ENCODE peak calls at places on chromosomes 4 and X, in four cellular contexts. One of them, this sample, is unnamed.

GRCh38 chr4:39976141-39976944 is 1.4 kb downstream of the PDS5A start:
- DNase-seq in GM12891: peak
- DNase-seq in K562: peak
- DNase-seq in GM12878: no peak
- DNase-seq in this sample: peak

GRCh38 chr4:7389101-7389701 is 45.5 kb downstream of the PSAPL1 start:
- DNase-seq in GM12878: no peak
- DNase-seq in GM12891: no peak
- DNase-seq in K562: no peak
- DNase-seq in this sample: no peak

GRCh38 chr4:82139287-82139686 is 234.5 kb downstream of the HNRNPD start:
- DNase-seq in K562: no peak
- DNase-seq in GM12891: no peak
- DNase-seq in GM12878: no peak
- DNase-seq in this sample: no peak

GRCh38 chr4:13888112-13888511 is 260.6 kb upstream of the BOD1L1 start:
- DNase-seq in GM12891: no peak
- DNase-seq in K562: no peak
- DNase-seq in GM12878: no peak
- DNase-seq in this sample: no peak

GRCh38 chrX:425056-425455 is 38.3 kb upstream of the PPP2R3B start:
- DNase-seq in K562: no peak
- DNase-seq in GM12891: no peak
- DNase-seq in GM12878: no peak
- DNase-seq in this sample: no peak

GRCh38 chrX:107574054-107574683 is 54.1 kb upstream of the PRPS1 start:
- DNase-seq in GM12891: no peak
- DNase-seq in GM12878: no peak
- DNase-seq in K562: no peak
- DNase-seq in this sample: no peak

GRCh38 chrX:120768681-120769080 is 107.0 kb downstream of the CT47B1 start:
- DNase-seq in GM12878: no peak
- DNase-seq in GM12891: no peak
- DNase-seq in K562: no peak
- DNase-seq in this sample: no peak

GRCh38 chr4:153333874-153334273 is 10.6 kb upstream of the MND1 start:
- DNase-seq in K562: no peak
- DNase-seq in GM12878: no peak
- DNase-seq in GM12891: no peak
- DNase-seq in this sample: no peak

GRCh38 chrX:85109235-85109634 is 105.6 kb downstream of the APOOL start:
- DNase-seq in K562: peak
- DNase-seq in GM12878: no peak
- DNase-seq in GM12891: peak
- DNase-seq in this sample: peak

GRCh38 chrX:153689654-153690465 is 2.1 kb downstream of the SLC6A8 start:
- DNase-seq in GM12891: no peak
- DNase-seq in GM12878: no peak
- DNase-seq in K562: peak
- DNase-seq in this sample: no peak

GRCh38 chrX:22699591-22700091 is 300.1 kb upstream of the DDX53 start:
- DNase-seq in K562: no peak
- DNase-seq in GM12891: no peak
- DNase-seq in GM12878: no peak
- DNase-seq in this sample: no peak

GRCh38 chr4:105305019-105305836 is 158.6 kb downstream of the TET2 start:
- DNase-seq in GM12891: no peak
- DNase-seq in K562: no peak
- DNase-seq in GM12878: peak
- DNase-seq in this sample: no peak

GRCh38 chr4:124132161-124132560 is 580.4 kb downstream of the ANKRD50 start:
- DNase-seq in K562: no peak
- DNase-seq in GM12891: no peak
- DNase-seq in GM12878: no peak
- DNase-seq in this sample: no peak

GRCh38 chr4:139768913-139769312 is 103.3 kb downstream of the MGST2 start:
- DNase-seq in K562: peak
- DNase-seq in GM12878: no peak
- DNase-seq in GM12891: no peak
- DNase-seq in this sample: no peak

GRCh38 chr4:154618708-154619315 is 6.4 kb upstream of the FGG start:
- DNase-seq in K562: no peak
- DNase-seq in GM12891: peak
- DNase-seq in GM12878: peak
- DNase-seq in this sample: no peak

GRCh38 chr4:101155368-101155767 is 192.0 kb downstream of the PPP3CA start:
- DNase-seq in K562: no peak
- DNase-seq in GM12878: no peak
- DNase-seq in GM12891: no peak
- DNase-seq in this sample: no peak

GRCh38 chr4:45910511-45910910 is 213.3 kb downstream of the GABRG1 start:
- DNase-seq in GM12891: no peak
- DNase-seq in K562: no peak
- DNase-seq in GM12878: no peak
- DNase-seq in this sample: no peak

GRCh38 chr4:145619639-145619996 is 433 bp downstream of the MMAA start:
- DNase-seq in GM12891: no peak
- DNase-seq in GM12878: peak
- DNase-seq in K562: no peak
- DNase-seq in this sample: peak

GRCh38 chr4:53889335-53890084 is 174.9 kb downstream of the CHIC2 start:
- DNase-seq in GM12891: no peak
- DNase-seq in GM12878: no peak
- DNase-seq in K562: no peak
- DNase-seq in this sample: no peak

GRCh38 chr4:136036744-136037143 is 1495.5 kb downstream of the PCDH18 start:
- DNase-seq in K562: no peak
- DNase-seq in GM12891: no peak
- DNase-seq in GM12878: no peak
- DNase-seq in this sample: peak

GRCh38 chrX:68929332-68930150 is 100.7 kb downstream of the EFNB1 start:
- DNase-seq in K562: no peak
- DNase-seq in GM12891: no peak
- DNase-seq in GM12878: no peak
- DNase-seq in this sample: no peak

GRCh38 chr4:48216563-48216962 is 53.1 kb downstream of the TEC start:
- DNase-seq in GM12891: no peak
- DNase-seq in K562: no peak
- DNase-seq in GM12878: no peak
- DNase-seq in this sample: no peak

GRCh38 chr4:48215977-48216376 is 53.7 kb downstream of the TEC start:
- DNase-seq in GM12878: no peak
- DNase-seq in GM12891: no peak
- DNase-seq in K562: no peak
- DNase-seq in this sample: no peak

GRCh38 chr4:48212165-48212564 is 57.5 kb downstream of the TEC start:
- DNase-seq in GM12891: no peak
- DNase-seq in K562: peak
- DNase-seq in GM12878: no peak
- DNase-seq in this sample: peak
- TF ChIP-seq SPI1 in GM12891: peak
- TF ChIP-seq SPI1 in K562: peak
- TF ChIP-seq SPI1 in GM12878: peak
- TF ChIP-seq SPI1 in this sample: peak

GRCh38 chr4:127623755-127624087 is 9.0 kb upstream of the INTU start:
- DNase-seq in K562: no peak
- DNase-seq in GM12878: no peak
- DNase-seq in GM12891: no peak
- DNase-seq in this sample: no peak
- TF ChIP-seq SPI1 in K562: no peak
- TF ChIP-seq SPI1 in GM12878: no peak
- TF ChIP-seq SPI1 in GM12891: no peak
- TF ChIP-seq SPI1 in this sample: no peak

GRCh38 chr4:109721033-109721432 is 8.8 kb downstream of the PLA2G12A start:
- DNase-seq in K562: peak
- DNase-seq in GM12878: no peak
- DNase-seq in GM12891: no peak
- DNase-seq in this sample: no peak
- TF ChIP-seq SPI1 in K562: no peak
- TF ChIP-seq SPI1 in GM12878: no peak
- TF ChIP-seq SPI1 in GM12891: no peak
- TF ChIP-seq SPI1 in this sample: no peak

DNA sequence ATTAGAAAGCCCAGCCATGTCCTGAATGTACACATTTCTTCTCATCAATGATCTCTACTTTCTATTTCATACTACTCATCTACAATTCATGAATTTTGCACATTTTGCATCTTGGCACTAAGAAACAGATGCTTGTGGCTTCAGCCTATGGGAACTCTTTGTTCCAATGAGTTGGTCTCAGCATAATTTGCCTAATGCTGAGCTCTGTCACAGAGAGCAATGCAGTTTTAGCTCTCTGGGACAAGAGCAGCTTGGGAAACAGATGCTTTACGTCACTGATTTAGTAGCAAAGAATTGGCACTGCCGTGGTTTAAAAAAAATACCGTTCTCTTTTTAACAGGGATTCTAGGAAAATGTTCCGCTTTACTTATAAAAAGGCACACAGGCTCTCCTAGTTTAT is 162.4 kb downstream of the WDFY3 start:
- DNase-seq in GM12891: no peak
- DNase-seq in GM12878: no peak
- DNase-seq in K562: no peak
- DNase-seq in this sample: no peak
- TF ChIP-seq SPI1 in GM12891: no peak
- TF ChIP-seq SPI1 in GM12878: no peak
- TF ChIP-seq SPI1 in K562: no peak
- TF ChIP-seq SPI1 in this sample: no peak

DNA sequence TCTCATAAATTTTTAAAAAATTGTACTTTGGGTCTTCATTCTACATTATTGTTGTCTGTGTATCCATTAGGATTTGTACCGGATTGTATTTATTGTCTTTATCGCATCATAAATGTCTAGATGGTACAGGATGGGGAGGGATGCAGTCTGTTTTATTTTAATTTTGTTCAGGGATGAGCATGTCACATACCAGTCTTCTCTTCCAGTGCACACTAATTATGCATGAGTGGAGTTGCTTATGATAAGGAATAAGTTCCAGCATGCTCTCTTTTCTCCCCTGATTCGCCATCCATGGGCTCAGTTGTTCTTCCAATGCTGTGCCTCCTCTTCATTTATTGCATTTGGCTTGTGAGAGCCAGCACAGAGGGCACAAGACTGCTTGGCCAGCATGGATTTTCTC is 54.3 kb downstream of the PPEF1 start:
- DNase-seq in GM12891: no peak
- DNase-seq in GM12878: no peak
- DNase-seq in K562: no peak
- DNase-seq in this sample: no peak
- TF ChIP-seq SPI1 in GM12891: no peak
- TF ChIP-seq SPI1 in GM12878: no peak
- TF ChIP-seq SPI1 in K562: no peak
- TF ChIP-seq SPI1 in this sample: no peak

DNA sequence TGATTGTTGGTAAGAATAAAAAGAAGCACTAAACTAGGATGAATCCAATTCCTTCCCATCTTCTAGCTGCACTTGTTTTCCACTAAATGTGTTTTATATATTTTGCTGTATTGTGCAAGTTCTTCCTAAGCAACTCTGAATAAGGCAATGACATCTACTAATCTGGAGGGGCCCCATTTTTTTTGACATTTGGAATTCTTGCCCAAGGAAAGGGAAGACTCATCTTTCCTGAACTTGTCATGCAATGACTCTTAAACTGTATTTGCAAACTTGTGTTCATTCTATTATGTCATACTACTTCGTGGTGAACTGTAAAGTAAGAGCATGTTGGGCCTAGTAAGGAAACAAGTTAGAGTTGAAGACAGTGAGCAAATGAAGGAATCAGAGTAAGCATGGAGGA is 45.9 kb downstream of the FREM3 start:
- DNase-seq in GM12878: no peak
- DNase-seq in GM12891: no peak
- DNase-seq in K562: no peak
- DNase-seq in this sample: no peak
- TF ChIP-seq SPI1 in GM12878: no peak
- TF ChIP-seq SPI1 in GM12891: no peak
- TF ChIP-seq SPI1 in K562: no peak
- TF ChIP-seq SPI1 in this sample: no peak

DNA sequence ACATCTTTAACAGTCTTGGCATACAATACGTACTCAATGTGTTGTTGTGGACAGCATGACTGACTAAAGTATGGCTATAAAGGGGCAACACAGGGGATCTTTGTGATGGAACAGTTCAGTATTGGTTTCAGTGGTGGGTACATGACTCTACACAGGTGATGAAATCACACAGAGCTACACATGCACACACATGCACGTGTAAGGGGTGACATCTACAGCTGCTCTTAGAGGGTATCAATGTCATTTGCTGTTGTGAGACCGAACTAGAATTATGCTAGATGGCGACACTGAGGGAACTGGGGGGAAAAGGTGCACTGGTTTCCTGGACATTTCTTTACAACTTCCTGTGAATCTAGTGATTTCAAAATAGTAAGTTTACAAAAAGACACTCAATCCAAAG is 22.1 kb downstream of the GAB3 start:
- DNase-seq in GM12878: no peak
- DNase-seq in GM12891: no peak
- DNase-seq in K562: no peak
- DNase-seq in this sample: no peak
- TF ChIP-seq SPI1 in GM12878: no peak
- TF ChIP-seq SPI1 in GM12891: no peak
- TF ChIP-seq SPI1 in K562: no peak
- TF ChIP-seq SPI1 in this sample: no peak

This sample was measured in HL-60.